ENCODE peak calls at places on chromosomes 3 and 15, in ten cellular contexts. Q, H, B, E, G, W, L, S, O and C are unnamed samples.
A peak's percentile ranks its signal among the peaks of the same experiment; 100 is the strongest.

GRCh38 chr3:153658151-153658550 is 463.0 kb upstream of the ARHGEF26 start:
- DNase-seq in Q (no peak), H (no peak), B (no peak), E (no peak), G (no peak), W (no peak), L (no peak), S (no peak), O (no peak), C (no peak)

GRCh38 chr3:72593881-72594397 is 254.3 kb downstream of the SHQ1 start:
- DNase-seq in Q (no peak), H (no peak), B (no peak), E (no peak), G (peak; percentile 18), W (no peak), L (no peak), S (no peak), O (no peak), C (no peak)

GRCh38 chr3:45110185-45110833 is 35.9 kb downstream of the CDCP1 start:
- DNase-seq in Q (no peak), H (peak; percentile 32), B (no peak), E (peak; percentile 70), G (no peak), W (peak; percentile 15), L (no peak), S (no peak), O (peak; percentile 78), C (no peak)

GRCh38 chr3:137020888-137021287 is 63.1 kb downstream of the IL20RB start:
- DNase-seq in Q (no peak), H (no peak), B (no peak), E (no peak), G (no peak), W (no peak), L (no peak), S (no peak), O (no peak), C (no peak)

GRCh38 chr15:59158701-59159034 is 48.0 kb upstream of the LDHAL6B start:
- DNase-seq in Q (no peak), H (no peak), B (no peak), E (no peak), G (no peak), W (no peak), L (no peak), S (no peak), O (no peak), C (no peak)

GRCh38 chr15:90603893-90604292 is 74.2 kb downstream of the CRTC3 start:
- DNase-seq in Q (peak; percentile 29), H (peak; percentile 45), B (no peak), E (peak; percentile 53), G (no peak), W (peak; percentile 58), L (no peak), S (peak; percentile 51), O (no peak), C (no peak)

GRCh38 chr3:18058666-18059065 is 316.2 kb upstream of the TBC1D5 start:
- DNase-seq in Q (no peak), H (no peak), B (no peak), E (no peak), G (no peak), W (no peak), L (no peak), S (no peak), O (no peak), C (no peak)

GRCh38 chr15:49154799-49155109 is 645 bp downstream of the COPS2 start:
- DNase-seq in Q (no peak), H (no peak), B (no peak), E (no peak), G (no peak), W (no peak), L (no peak), S (no peak), O (no peak), C (no peak)

GRCh38 chr15:99613887-99614642 is 48.3 kb downstream of the MEF2A start:
- DNase-seq in Q (no peak), H (no peak), B (no peak), E (peak; percentile 40), G (peak; percentile 62), W (no peak), L (peak; percentile 74), S (no peak), O (no peak), C (no peak)

GRCh38 chr15:48695835-48696573 is 50.5 kb upstream of the FBN1 start:
- DNase-seq in Q (no peak), H (no peak), B (no peak), E (no peak), G (no peak), W (no peak), L (no peak), S (no peak), O (no peak), C (no peak)

GRCh38 chr15:47035756-47036155 is 681.5 kb upstream of the SEMA6D start:
- DNase-seq in Q (no peak), H (no peak), B (no peak), E (no peak), G (no peak), W (no peak), L (no peak), S (no peak), O (no peak), C (no peak)

GRCh38 chr15:90710436-90710835 is 6.7 kb upstream of the BLM start:
- DNase-seq in Q (no peak), H (no peak), B (no peak), E (no peak), G (no peak), W (no peak), L (no peak), S (no peak), O (no peak), C (no peak)

GRCh38 chr3:47782538-47783308 is 1.0 kb upstream of the SMARCC1 start:
- DNase-seq in Q (no peak), H (no peak), B (no peak), E (no peak), G (no peak), W (no peak), L (peak; percentile 46), S (no peak), O (peak; percentile 60), C (no peak)

GRCh38 chr3:3165650-3166049 is 13.8 kb downstream of the CRBN start:
- DNase-seq in Q (no peak), H (no peak), B (no peak), E (no peak), G (no peak), W (no peak), L (no peak), S (no peak), O (no peak), C (no peak)

GRCh38 chr15:68334661-68335124 is 57.1 kb downstream of the FEM1B start:
- DNase-seq in Q (peak; percentile 19), H (no peak), B (no peak), E (no peak), G (peak; percentile 45), W (no peak), L (no peak), S (no peak), O (no peak), C (peak; percentile 41)

GRCh38 chr3:43759297-43759782 is 68.6 kb downstream of the ABHD5 start:
- DNase-seq in Q (no peak), H (no peak), B (no peak), E (no peak), G (peak; percentile 87), W (no peak), L (no peak), S (peak; percentile 30), O (no peak), C (no peak)

DNA sequence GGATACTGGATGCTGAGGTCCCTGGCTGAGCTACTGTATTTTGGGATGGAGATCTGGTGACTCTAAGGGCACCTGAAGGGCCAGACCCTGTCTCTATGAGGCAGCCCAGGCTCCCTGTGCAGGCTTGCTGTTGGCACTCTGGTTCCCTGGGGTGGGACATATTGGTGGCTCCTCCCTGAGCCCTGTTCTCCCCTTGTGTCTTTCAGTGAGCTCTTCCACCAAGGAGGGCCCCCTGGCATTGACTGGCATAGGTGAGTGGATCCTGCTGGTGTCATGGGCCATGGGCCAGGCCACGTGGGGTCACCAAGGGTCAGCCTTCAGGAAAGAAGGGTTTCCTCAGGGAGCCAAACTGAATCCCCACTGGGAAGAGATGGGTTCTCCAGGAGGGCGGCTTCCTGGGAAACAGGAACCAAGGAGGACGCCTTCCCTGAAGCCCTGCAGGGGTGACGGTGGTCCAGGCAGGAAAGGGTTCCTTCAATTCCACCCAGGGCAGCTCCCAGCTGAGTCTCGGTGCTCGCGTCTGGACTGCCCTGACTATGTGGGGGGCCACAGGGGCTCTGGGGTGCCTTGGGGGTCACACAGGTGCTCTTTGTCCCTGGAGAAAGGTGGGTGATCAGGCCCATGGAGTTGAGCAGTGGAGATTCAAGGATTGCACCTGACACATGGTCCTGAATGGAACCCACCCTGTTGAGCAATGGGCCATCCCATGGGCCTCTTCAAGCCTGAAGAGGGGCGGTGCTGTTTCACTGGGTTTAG is 220.4 kb downstream of the SNRPN start:
- DNase-seq in Q (peak; percentile 6), H (peak; percentile 3), B (peak; percentile 2), E (no peak), G (no peak), W (no peak), L (no peak), S (peak; percentile 1), O (no peak), C (no peak)
- H3K9me3 ChIP-seq in Q (no peaks in the 10 kb centered on the region), H (no peaks in the 10 kb centered on the region), B (no peaks in the 10 kb centered on the region), E (peaks cover 25% of the 10 kb centered on the region), G (peaks cover 70% of the 10 kb centered on the region), W (peaks cover 58% of the 10 kb centered on the region), L (peaks cover 23% of the 10 kb centered on the region), S (peaks cover 95% of the 10 kb centered on the region), O (no peaks in the 10 kb centered on the region), C (peaks cover 16% of the 10 kb centered on the region)

GRCh38 chr15:22229971-22230815 is 149.9 kb downstream of the OR4M2 start:
- DNase-seq in Q (no peak), H (no peak), B (no peak), E (no peak), G (no peak), W (no peak), L (peak; percentile 43), S (no peak), O (no peak), C (no peak)
- H3K9me3 ChIP-seq in Q (no peaks in the 10 kb centered on the region), H (no peaks in the 10 kb centered on the region), B (no peaks in the 10 kb centered on the region), E (no peaks in the 10 kb centered on the region), G (peaks cover 54% of the 10 kb centered on the region), W (no peaks in the 10 kb centered on the region), L (peaks cover 18% of the 10 kb centered on the region), S (peaks cover 14% of the 10 kb centered on the region), O (no peaks in the 10 kb centered on the region), C (no peaks in the 10 kb centered on the region)

DNA sequence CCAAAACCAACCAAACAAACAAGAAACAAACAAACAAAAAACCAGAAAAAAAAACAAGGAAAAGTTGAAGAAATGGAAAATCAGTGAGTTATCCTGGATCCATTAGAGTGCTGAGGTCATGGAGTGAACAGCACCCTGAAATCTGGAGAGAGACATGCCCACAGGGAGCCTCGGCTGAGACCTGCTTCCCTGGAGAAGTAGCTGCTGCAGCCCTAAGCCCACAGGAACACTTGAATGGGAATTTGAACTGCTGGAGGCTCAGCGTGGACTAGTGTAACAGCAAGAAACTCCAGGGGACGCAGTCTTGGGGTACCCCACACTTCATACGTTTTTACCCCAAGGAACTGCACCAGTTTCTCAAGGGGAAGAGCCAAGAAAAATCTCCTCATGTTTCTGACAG is 144.1 kb upstream of the UBE3A start:
- DNase-seq in Q (no peak), H (no peak), B (no peak), E (no peak), G (no peak), W (no peak), L (no peak), S (no peak), O (no peak), C (no peak)
- H3K9me3 ChIP-seq in Q (no peaks in the 10 kb centered on the region), H (no peaks in the 10 kb centered on the region), B (no peaks in the 10 kb centered on the region), E (no peaks in the 10 kb centered on the region), G (no peaks in the 10 kb centered on the region), W (no peaks in the 10 kb centered on the region), L (peaks cover 7% of the 10 kb centered on the region), S (peaks cover 40% of the 10 kb centered on the region), O (no peaks in the 10 kb centered on the region), C (peaks cover 8% of the 10 kb centered on the region)

GRCh38 chr15:22227411-22227810 is 147.1 kb downstream of the OR4M2 start:
- DNase-seq in Q (no peak), H (no peak), B (no peak), E (no peak), G (no peak), W (no peak), L (no peak), S (no peak), O (no peak), C (no peak)
- H3K9me3 ChIP-seq in Q (no peaks in the 10 kb centered on the region), H (no peaks in the 10 kb centered on the region), B (no peaks in the 10 kb centered on the region), E (no peaks in the 10 kb centered on the region), G (peaks cover 50% of the 10 kb centered on the region), W (no peaks in the 10 kb centered on the region), L (peaks cover 9% of the 10 kb centered on the region), S (no peaks in the 10 kb centered on the region), O (no peaks in the 10 kb centered on the region), C (no peaks in the 10 kb centered on the region)